ENCODE peak calls at places on chromosomes 5 and 9, in nine cellular contexts. Q is stomach, Z is sigmoid colon, K is heart left ventricle, H is progenitor cell of endocrine pancreas, J is fibroblast of pulmonary artery, X is uterus, S is lower leg skin, B is hepatocyte. G is an unnamed sample.

GRCh38 chr5:141824717-141825116 is 53.5 kb downstream of the PCDH1 start:
- DNase-seq in Q (no peak), Z (no peak), K (no peak), H (no peak), J (no peak), X (no peak), S (no peak), B (no peak), G (no peak)

GRCh38 chr5:171975262-171975876 is 31.1 kb downstream of the FBXW11 start:
- DNase-seq in Q (no peak), Z (no peak), K (no peak), H (no peak), J (peak), X (no peak), S (no peak), B (no peak), G (no peak)

GRCh38 chr5:34587355-34588241 is 68.5 kb upstream of the RAI14 start:
- DNase-seq in Q (no peak), Z (no peak), K (no peak), H (no peak), J (peak), X (no peak), S (no peak), B (no peak), G (no peak)

GRCh38 chr5:76954383-76954763 is 1.5 kb downstream of the CRHBP start:
- DNase-seq in Q (no peak), Z (no peak), K (no peak), H (no peak), J (no peak), X (no peak), S (no peak), B (no peak), G (no peak)

GRCh38 chr9:128627127-128627715 is 29.4 kb downstream of the DYNC2I2 start:
- DNase-seq in Q (no peak), Z (peak), K (no peak), H (no peak), J (no peak), X (no peak), S (no peak), B (no peak), G (no peak)

GRCh38 chr5:1946776-1947175 is 64.1 kb upstream of the IRX4 start:
- DNase-seq in Q (no peak), Z (no peak), K (peak), H (no peak), J (no peak), X (no peak), S (no peak), B (no peak), G (no peak)

GRCh38 chr9:88587182-88587581 is 52.2 kb downstream of the NXNL2 start:
- DNase-seq in Q (peak), Z (no peak), K (no peak), H (no peak), J (no peak), X (no peak), S (no peak), B (no peak), G (no peak)

GRCh38 chr5:105430516-105430915 is 1867.9 kb upstream of the NUDT12 start:
- DNase-seq in Q (no peak), Z (no peak), K (no peak), H (no peak), J (no peak), X (no peak), S (no peak), B (no peak), G (no peak)

GRCh38 chr5:163822548-163822947 is 317.1 kb downstream of the MAT2B start:
- DNase-seq in Q (no peak), Z (no peak), K (no peak), H (no peak), J (no peak), X (no peak), S (no peak), B (no peak), G (no peak)
- TF ChIP-seq CTCF in Q (no peak), Z (no peak), K (no peak), H (no peak), J (no peak), X (no peak), S (no peak), B (no peak), G (no peak)

GRCh38 chr5:112390327-112390726 is 28.8 kb downstream of the EPB41L4A start:
- DNase-seq in Q (peak), Z (no peak), K (no peak), H (peak), J (no peak), X (no peak), S (no peak), B (peak), G (no peak)
- TF ChIP-seq CTCF in Q (no peak), Z (no peak), K (no peak), H (no peak), J (no peak), X (no peak), S (no peak), B (no peak), G (no peak)

GRCh38 chr5:129541648-129542251 is 81.7 kb downstream of the ADAMTS19 start:
- DNase-seq in Q (no peak), Z (no peak), K (no peak), H (no peak), J (peak), X (no peak), S (no peak), B (no peak), G (no peak)
- TF ChIP-seq CTCF in Q (no peak), Z (no peak), K (no peak), H (no peak), J (peak), X (no peak), S (no peak), B (peak), G (peak)

DNA sequence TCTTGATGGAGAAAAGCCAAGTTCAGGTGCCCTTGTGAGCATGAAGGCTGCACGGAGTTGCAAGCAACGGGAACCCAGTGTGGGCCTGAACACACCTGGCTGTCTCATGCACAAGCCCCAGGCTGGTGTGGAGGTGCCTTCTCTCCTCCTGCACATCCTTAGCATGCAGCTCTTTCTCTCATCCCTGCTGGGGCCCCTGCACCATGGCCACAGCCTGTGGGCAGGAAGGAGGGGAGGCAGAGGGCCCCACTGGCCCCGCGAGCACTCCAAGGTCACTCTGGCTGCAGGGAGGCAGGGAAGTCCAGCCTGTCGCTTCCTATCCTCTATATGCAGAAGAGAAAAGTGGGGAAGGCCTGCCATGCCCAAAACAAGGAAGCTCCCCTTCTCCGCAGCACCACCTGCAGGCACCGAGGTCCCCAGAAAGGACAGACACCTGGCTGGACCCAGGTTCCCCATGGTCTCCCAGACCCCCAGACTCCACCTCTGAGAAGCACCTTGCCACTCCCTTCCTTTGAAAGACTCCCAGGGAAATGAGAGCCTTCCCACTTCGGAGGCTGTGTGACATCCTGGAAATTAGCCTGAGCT is 18.6 kb downstream of the STKLD1 start:
- DNase-seq in Q (no peak), Z (no peak), K (no peak), H (no peak), J (no peak), X (no peak), S (no peak), B (no peak), G (no peak)
- TF ChIP-seq CTCF in Q (no peak), Z (no peak), K (no peak), H (no peak), J (no peak), X (no peak), S (no peak), B (no peak), G (no peak)

GRCh38 chr9:136645343-136645902 is 17.3 kb upstream of the EGFL7 start:
- DNase-seq in Q (no peak), Z (no peak), K (no peak), H (no peak), J (no peak), X (no peak), S (no peak), B (no peak), G (no peak)

GRCh38 chr9:136644343-136644592 is 18.4 kb upstream of the EGFL7 start:
- DNase-seq in Q (peak), Z (peak), K (peak), H (no peak), J (peak), X (peak), S (no peak), B (peak), G (no peak)

GRCh38 chr9:136646827-136647711 is 15.6 kb upstream of the EGFL7 start:
- DNase-seq in Q (no peak), Z (no peak), K (peak), H (no peak), J (no peak), X (no peak), S (no peak), B (no peak), G (no peak)

GRCh38 chr9:136644593-136645342 is 17.9 kb upstream of the EGFL7 start:
- DNase-seq in Q (peak), Z (peak), K (peak), H (peak), J (no peak), X (peak), S (peak), B (peak), G (no peak)

DNA sequence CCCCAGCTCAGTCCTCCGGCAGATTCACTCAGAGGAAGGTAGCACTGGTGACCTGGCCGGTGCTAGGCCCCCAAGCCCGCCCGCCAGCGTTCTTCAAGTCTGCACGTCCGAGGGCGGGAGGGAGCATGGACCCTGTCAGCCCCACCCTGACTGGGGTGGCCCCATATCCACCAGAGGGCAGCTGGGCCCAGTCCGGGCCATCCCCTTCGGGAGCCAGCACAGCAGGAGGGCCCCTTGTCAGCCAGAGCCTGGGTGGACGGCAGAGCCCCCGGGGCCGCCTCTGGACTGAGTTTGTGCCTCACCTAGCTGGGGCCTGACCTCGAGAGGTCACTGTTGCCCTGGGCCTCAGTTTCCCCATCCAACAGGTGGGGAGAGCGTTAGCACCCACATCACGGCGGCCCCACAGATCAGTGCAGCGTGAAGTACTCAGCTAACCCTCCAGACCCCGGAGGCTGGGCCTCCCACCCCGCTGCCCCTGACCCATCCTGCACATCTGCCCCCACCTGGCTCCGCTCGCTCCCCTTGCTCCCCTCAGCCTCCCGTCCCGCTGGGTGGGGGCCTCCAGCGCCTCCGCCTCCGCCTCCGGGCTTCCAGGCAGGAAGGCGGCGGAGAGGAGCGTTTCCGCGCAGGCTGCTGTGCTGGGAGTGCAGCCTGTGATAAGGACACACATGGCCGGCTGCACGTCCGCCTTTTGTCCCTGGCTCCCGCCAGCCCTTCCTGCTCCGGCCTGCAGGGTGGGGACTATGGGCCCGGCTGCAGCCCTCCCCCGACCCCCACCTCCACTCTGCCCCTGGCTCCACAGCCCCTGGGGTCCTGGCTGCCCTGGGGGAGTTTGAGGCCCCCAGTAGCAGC is 16.6 kb upstream of the EGFL7 start:
- DNase-seq in Q (peak), Z (no peak), K (peak), H (no peak), J (peak), X (peak), S (no peak), B (peak), G (no peak)
- TF ChIP-seq CTCF in Q (no peak), Z (no peak), K (no peak), H (no peak), J (no peak), X (no peak), S (no peak), B (no peak), G (peak)